ENCODE peak calls at places on chromosomes 7 and 10, in ten cellular contexts. D, L, Y, J, U, C, E, I, G and B are unnamed samples.

GRCh38 chr7:122674502-122674901 is 24.4 kb downstream of the RNF133 start:
- DNase-seq in U (no peak), E (no peak), Y (no peak), L (no peak), C (peak; percentile 61), I (peak; percentile 10), J (no peak), G (no peak), D (peak; percentile 58), B (peak; percentile 44)

GRCh38 chr10:87546221-87546620 is 41.5 kb downstream of the MINPP1 start:
- DNase-seq in U (no peak), G (no peak), C (peak; percentile 34), D (no peak), I (no peak), L (no peak), J (no peak), E (no peak), Y (no peak), B (peak; percentile 65)

GRCh38 chr7:128041203-128041602 is 10.0 kb upstream of the LRRC4 start:
- DNase-seq in U (no peak), E (no peak), L (no peak), G (peak; percentile 55), J (no peak), I (no peak), C (peak; percentile 79), D (peak; percentile 80), Y (no peak), B (peak; percentile 85)

GRCh38 chr7:84384417-84384816 is 189.8 kb upstream of the SEMA3A start:
- DNase-seq in I (no peak), C (peak; percentile 30), E (no peak), U (no peak), G (no peak), Y (no peak), J (no peak), D (no peak), L (no peak), B (no peak)

GRCh38 chr7:73541722-73542121 is 15.8 kb downstream of the BCL7B start:
- DNase-seq in E (no peak), D (no peak), U (no peak), I (no peak), J (no peak), G (no peak), Y (no peak), L (no peak), C (no peak), B (no peak)

GRCh38 chr7:41143074-41143473 is 559.8 kb downstream of the INHBA start:
- DNase-seq in D (no peak), I (no peak), L (no peak), C (peak; percentile 26), E (no peak), J (no peak), U (no peak), Y (no peak), G (no peak), B (peak; percentile 77)

GRCh38 chr10:131881104-131881880 is 19.5 kb upstream of the PPP2R2D start:
- DNase-seq in D (no peak), C (no peak), I (no peak), L (no peak), U (no peak), G (no peak), J (no peak), E (no peak), Y (no peak), B (no peak)

GRCh38 chr7:26298432-26299058 is 6.9 kb downstream of the SNX10 start:
- DNase-seq in Y (no peak), D (no peak), J (no peak), U (no peak), G (no peak), E (no peak), C (no peak), L (no peak), I (no peak), B (no peak)